ENCODE peak calls at places on chromosomes 7 and 10, in eight cellular contexts. One of them, this sample, is unnamed. For H3K4me1, the result is how much of the 10 kb centered on the place peaks cover.

GRCh38 chr10:132151286-132151950 is 35.3 kb upstream of the DPYSL4 start:
- DNase-seq in uterus: no peak
- DNase-seq in colonic mucosa: no peak
- DNase-seq in tibial nerve: no peak
- DNase-seq in CD8-positive, alpha-beta T cell: no peak
- DNase-seq in OCI-LY7: no peak
- DNase-seq in neural progenitor cell: no peak
- DNase-seq in adrenal gland: no peak
- DNase-seq in this sample: no peak

GRCh38 chr10:6141296-6142151 is 52.7 kb downstream of the RBM17 start:
- DNase-seq in uterus: no peak
- DNase-seq in colonic mucosa: no peak
- DNase-seq in tibial nerve: no peak
- DNase-seq in CD8-positive, alpha-beta T cell: no peak
- DNase-seq in OCI-LY7: peak
- DNase-seq in neural progenitor cell: no peak
- DNase-seq in adrenal gland: no peak
- DNase-seq in this sample: peak

GRCh38 chr10:44853148-44853734 is 57.9 kb upstream of the TMEM72 start:
- DNase-seq in uterus: no peak
- DNase-seq in colonic mucosa: no peak
- DNase-seq in tibial nerve: no peak
- DNase-seq in CD8-positive, alpha-beta T cell: no peak
- DNase-seq in OCI-LY7: no peak
- DNase-seq in neural progenitor cell: no peak
- DNase-seq in adrenal gland: no peak
- DNase-seq in this sample: no peak

GRCh38 chr10:11164806-11165590 is 147.3 kb downstream of the CELF2 start:
- DNase-seq in uterus: peak
- DNase-seq in colonic mucosa: peak
- DNase-seq in tibial nerve: peak
- DNase-seq in CD8-positive, alpha-beta T cell: peak
- DNase-seq in OCI-LY7: peak
- DNase-seq in neural progenitor cell: peak
- DNase-seq in adrenal gland: peak
- DNase-seq in this sample: peak

GRCh38 chr7:47345754-47346377 is 236.0 kb downstream of the TNS3 start:
- DNase-seq in uterus: no peak
- DNase-seq in colonic mucosa: no peak
- DNase-seq in tibial nerve: no peak
- DNase-seq in CD8-positive, alpha-beta T cell: no peak
- DNase-seq in OCI-LY7: no peak
- DNase-seq in neural progenitor cell: no peak
- DNase-seq in adrenal gland: no peak
- DNase-seq in this sample: no peak

GRCh38 chr10:75959912-75960311 is 528.5 kb downstream of the LRMDA start:
- DNase-seq in uterus: no peak
- DNase-seq in colonic mucosa: no peak
- DNase-seq in tibial nerve: no peak
- DNase-seq in CD8-positive, alpha-beta T cell: no peak
- DNase-seq in OCI-LY7: no peak
- DNase-seq in neural progenitor cell: no peak
- DNase-seq in adrenal gland: no peak
- DNase-seq in this sample: no peak

GRCh38 chr10:80104066-80104926 is 25.8 kb downstream of the TMEM254 start:
- DNase-seq in uterus: peak
- DNase-seq in colonic mucosa: no peak
- DNase-seq in tibial nerve: no peak
- DNase-seq in CD8-positive, alpha-beta T cell: no peak
- DNase-seq in OCI-LY7: no peak
- DNase-seq in neural progenitor cell: no peak
- DNase-seq in adrenal gland: no peak
- DNase-seq in this sample: no peak

GRCh38 chr7:85449478-85449877 is 262.6 kb upstream of the SEMA3D start:
- DNase-seq in uterus: no peak
- DNase-seq in colonic mucosa: no peak
- DNase-seq in tibial nerve: no peak
- DNase-seq in CD8-positive, alpha-beta T cell: no peak
- DNase-seq in OCI-LY7: no peak
- DNase-seq in neural progenitor cell: no peak
- DNase-seq in adrenal gland: no peak
- DNase-seq in this sample: no peak

GRCh38 chr7:43612599-43613589 is 30.0 kb downstream of the STK17A start:
- DNase-seq in uterus: no peak
- DNase-seq in colonic mucosa: no peak
- DNase-seq in tibial nerve: no peak
- DNase-seq in CD8-positive, alpha-beta T cell: no peak
- DNase-seq in OCI-LY7: no peak
- DNase-seq in neural progenitor cell: no peak
- DNase-seq in adrenal gland: peak
- DNase-seq in this sample: no peak

GRCh38 chr7:157406971-157407370 is 70.2 kb downstream of the DNAJB6 start:
- DNase-seq in uterus: no peak
- DNase-seq in colonic mucosa: no peak
- DNase-seq in tibial nerve: no peak
- DNase-seq in CD8-positive, alpha-beta T cell: no peak
- DNase-seq in OCI-LY7: no peak
- DNase-seq in neural progenitor cell: no peak
- DNase-seq in adrenal gland: no peak
- DNase-seq in this sample: no peak

GRCh38 chr7:157404845-157405481 is 68.2 kb downstream of the DNAJB6 start:
- DNase-seq in uterus: peak
- DNase-seq in colonic mucosa: no peak
- DNase-seq in tibial nerve: no peak
- DNase-seq in CD8-positive, alpha-beta T cell: no peak
- DNase-seq in OCI-LY7: no peak
- DNase-seq in neural progenitor cell: no peak
- DNase-seq in adrenal gland: peak
- DNase-seq in this sample: no peak

GRCh38 chr7:157405501-157405900 is 68.7 kb downstream of the DNAJB6 start:
- DNase-seq in uterus: no peak
- DNase-seq in colonic mucosa: no peak
- DNase-seq in tibial nerve: no peak
- DNase-seq in CD8-positive, alpha-beta T cell: no peak
- DNase-seq in OCI-LY7: no peak
- DNase-seq in neural progenitor cell: no peak
- DNase-seq in adrenal gland: no peak
- DNase-seq in this sample: no peak

GRCh38 chr7:157407512-157408257 is 70.9 kb downstream of the DNAJB6 start:
- DNase-seq in uterus: no peak
- DNase-seq in colonic mucosa: no peak
- DNase-seq in tibial nerve: no peak
- DNase-seq in CD8-positive, alpha-beta T cell: no peak
- DNase-seq in OCI-LY7: no peak
- DNase-seq in neural progenitor cell: no peak
- DNase-seq in adrenal gland: no peak
- DNase-seq in this sample: no peak

DNA sequence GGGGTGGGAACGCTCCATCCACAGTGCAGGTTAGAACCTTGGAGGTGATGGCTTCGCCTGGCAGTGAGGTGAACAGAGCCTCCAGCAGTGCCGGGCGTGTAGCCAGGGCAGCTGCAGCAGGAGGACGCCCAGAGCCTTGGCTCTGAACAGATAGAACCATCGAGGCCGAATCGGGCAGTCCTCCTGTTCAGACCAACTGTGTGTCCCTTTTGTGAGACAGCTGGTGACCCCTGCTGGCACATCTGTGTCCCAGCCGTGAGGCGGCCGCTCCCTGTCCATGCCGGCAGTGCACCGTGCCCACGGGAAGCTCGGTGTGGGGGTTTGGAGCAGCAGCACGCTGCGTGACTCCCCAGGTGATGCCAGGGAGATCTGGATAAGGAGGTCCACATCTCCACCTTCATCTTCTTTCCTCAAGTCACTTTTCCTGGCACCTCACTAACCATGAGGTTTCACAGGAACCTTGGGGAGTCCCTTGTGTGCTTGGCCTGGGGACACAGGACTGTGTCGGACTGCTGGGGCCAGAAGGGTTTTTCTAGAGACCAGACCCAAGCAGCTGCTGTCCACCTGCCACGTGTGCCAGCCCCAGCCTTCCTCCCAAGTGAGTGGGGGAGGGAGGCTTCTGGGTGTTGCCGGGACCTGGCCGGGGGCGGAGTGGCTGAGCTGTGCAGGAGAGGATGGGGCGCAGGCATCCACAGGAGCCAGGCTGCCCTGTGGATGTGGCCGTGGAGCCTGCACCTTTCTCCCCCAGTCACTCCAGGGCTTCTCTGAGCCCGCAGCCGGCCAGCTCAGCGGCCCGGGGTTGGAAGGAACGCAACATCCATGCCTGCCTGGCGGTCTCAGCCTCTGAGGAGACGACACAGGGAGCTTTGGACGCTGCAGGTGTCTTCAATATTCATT is 69.4 kb downstream of the DNAJB6 start:
- DNase-seq in uterus: no peak
- DNase-seq in colonic mucosa: no peak
- DNase-seq in tibial nerve: no peak
- DNase-seq in CD8-positive, alpha-beta T cell: no peak
- DNase-seq in OCI-LY7: no peak
- DNase-seq in neural progenitor cell: no peak
- DNase-seq in adrenal gland: peak
- DNase-seq in this sample: no peak
- H3K27ac ChIP-seq in uterus: no peak
- H3K27ac ChIP-seq in colonic mucosa: no peak
- H3K27ac ChIP-seq in tibial nerve: no peak
- H3K27ac ChIP-seq in CD8-positive, alpha-beta T cell: no peak
- H3K27ac ChIP-seq in OCI-LY7: no peak
- H3K27ac ChIP-seq in neural progenitor cell: no peak
- H3K27ac ChIP-seq in adrenal gland: peak
- H3K27ac ChIP-seq in this sample: no peak

GRCh38 chr7:1010226-1010625 is 27.2 kb downstream of the CYP2W1 start:
- DNase-seq in uterus: no peak
- DNase-seq in colonic mucosa: no peak
- DNase-seq in tibial nerve: no peak
- DNase-seq in CD8-positive, alpha-beta T cell: no peak
- DNase-seq in OCI-LY7: no peak
- DNase-seq in neural progenitor cell: no peak
- DNase-seq in adrenal gland: no peak
- DNase-seq in this sample: no peak
- H3K4me3 ChIP-seq in uterus: no peak
- H3K4me3 ChIP-seq in colonic mucosa: no peak
- H3K4me3 ChIP-seq in tibial nerve: no peak
- H3K4me3 ChIP-seq in CD8-positive, alpha-beta T cell: no peak
- H3K4me3 ChIP-seq in OCI-LY7: no peak
- H3K4me3 ChIP-seq in neural progenitor cell: no peak
- H3K4me3 ChIP-seq in adrenal gland: no peak
- H3K4me3 ChIP-seq in this sample: no peak

GRCh38 chr7:77391230-77391629 is 24.9 kb downstream of the GSAP start:
- DNase-seq in uterus: no peak
- DNase-seq in colonic mucosa: no peak
- DNase-seq in tibial nerve: no peak
- DNase-seq in CD8-positive, alpha-beta T cell: no peak
- DNase-seq in OCI-LY7: no peak
- DNase-seq in neural progenitor cell: no peak
- DNase-seq in adrenal gland: no peak
- DNase-seq in this sample: no peak
- H3K4me1 ChIP-seq in uterus: under half
- H3K4me1 ChIP-seq in colonic mucosa: under half
- H3K4me1 ChIP-seq in tibial nerve: under half
- H3K4me1 ChIP-seq in CD8-positive, alpha-beta T cell: under half
- H3K4me1 ChIP-seq in OCI-LY7: under half
- H3K4me1 ChIP-seq in neural progenitor cell: under half
- H3K4me1 ChIP-seq in adrenal gland: under half
- H3K4me1 ChIP-seq in this sample: under half

DNA sequence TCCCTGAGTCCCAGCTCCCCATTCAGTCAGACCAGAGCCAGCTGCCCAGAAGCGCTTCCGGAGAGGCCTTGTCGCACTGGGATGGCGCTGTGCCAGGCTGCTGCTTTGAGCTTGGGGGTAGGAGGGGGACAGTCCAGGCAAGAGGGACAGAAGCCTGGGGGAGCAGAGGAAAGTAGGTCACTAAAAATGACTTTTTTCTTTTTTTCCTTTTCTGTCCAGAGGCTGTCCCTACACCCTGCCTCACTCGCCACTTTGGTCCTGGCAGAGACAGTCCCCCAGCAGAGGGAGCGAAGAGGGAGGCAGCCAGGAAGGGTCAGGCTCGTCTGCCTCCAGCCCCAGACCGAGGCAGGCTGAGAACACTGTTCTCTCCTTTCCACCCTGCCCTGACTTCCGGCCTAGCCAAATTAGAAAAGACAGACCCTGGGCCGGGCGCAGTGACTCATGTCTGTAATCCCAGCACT is 15.8 kb upstream of the TRIM8 start:
- DNase-seq in uterus: peak
- DNase-seq in colonic mucosa: no peak
- DNase-seq in tibial nerve: no peak
- DNase-seq in CD8-positive, alpha-beta T cell: no peak
- DNase-seq in OCI-LY7: no peak
- DNase-seq in neural progenitor cell: no peak
- DNase-seq in adrenal gland: peak
- DNase-seq in this sample: peak
- H3K27ac ChIP-seq in uterus: peak
- H3K27ac ChIP-seq in colonic mucosa: peak
- H3K27ac ChIP-seq in tibial nerve: peak
- H3K27ac ChIP-seq in CD8-positive, alpha-beta T cell: no peak
- H3K27ac ChIP-seq in OCI-LY7: no peak
- H3K27ac ChIP-seq in neural progenitor cell: peak
- H3K27ac ChIP-seq in adrenal gland: peak
- H3K27ac ChIP-seq in this sample: peak

GRCh38 chr7:113086928-113087277 is 276 bp upstream of the GPR85 start:
- DNase-seq in uterus: no peak
- DNase-seq in colonic mucosa: no peak
- DNase-seq in tibial nerve: no peak
- DNase-seq in CD8-positive, alpha-beta T cell: no peak
- DNase-seq in OCI-LY7: no peak
- DNase-seq in neural progenitor cell: no peak
- DNase-seq in adrenal gland: no peak
- DNase-seq in this sample: no peak
- H3K4me3 ChIP-seq in uterus: peak
- H3K4me3 ChIP-seq in colonic mucosa: peak
- H3K4me3 ChIP-seq in tibial nerve: peak
- H3K4me3 ChIP-seq in CD8-positive, alpha-beta T cell: no peak
- H3K4me3 ChIP-seq in OCI-LY7: no peak
- H3K4me3 ChIP-seq in neural progenitor cell: peak
- H3K4me3 ChIP-seq in adrenal gland: no peak
- H3K4me3 ChIP-seq in this sample: peak

DNA sequence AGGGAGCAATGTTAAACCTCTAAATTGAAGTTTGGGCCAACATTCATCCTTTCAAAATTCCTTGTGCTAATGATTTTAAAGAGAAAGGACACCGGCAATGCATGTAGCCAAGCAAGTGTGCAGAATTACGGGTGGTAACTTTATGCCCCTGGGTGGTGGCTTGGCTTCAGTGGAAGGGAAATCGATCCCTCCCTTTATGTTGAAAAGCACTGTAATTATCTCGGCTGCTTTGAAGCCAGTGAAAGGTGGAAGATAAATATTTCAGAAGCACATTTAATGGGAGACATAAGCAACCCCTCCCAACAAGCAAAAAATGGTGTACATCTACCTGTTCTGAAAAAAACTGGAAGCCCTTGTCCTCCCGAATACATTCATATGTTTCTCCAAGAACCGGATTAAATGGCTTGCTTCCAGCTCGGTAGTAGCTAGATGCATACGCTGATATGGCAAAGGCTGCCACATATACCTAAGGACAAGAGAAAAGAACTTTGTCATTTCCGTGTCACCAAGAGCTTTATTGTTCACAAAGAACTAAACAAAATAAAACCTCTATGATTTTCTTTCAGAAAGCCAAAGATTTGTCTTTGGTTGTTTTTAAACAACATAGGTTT is 73.3 kb upstream of the GSDME start:
- DNase-seq in uterus: no peak
- DNase-seq in colonic mucosa: no peak
- DNase-seq in tibial nerve: no peak
- DNase-seq in CD8-positive, alpha-beta T cell: no peak
- DNase-seq in OCI-LY7: no peak
- DNase-seq in neural progenitor cell: no peak
- DNase-seq in adrenal gland: no peak
- DNase-seq in this sample: no peak
- H3K4me1 ChIP-seq in uterus: under half
- H3K4me1 ChIP-seq in colonic mucosa: under half
- H3K4me1 ChIP-seq in tibial nerve: under half
- H3K4me1 ChIP-seq in CD8-positive, alpha-beta T cell: under half
- H3K4me1 ChIP-seq in OCI-LY7: half or more
- H3K4me1 ChIP-seq in neural progenitor cell: under half
- H3K4me1 ChIP-seq in adrenal gland: under half
- H3K4me1 ChIP-seq in this sample: under half